ENCODE peak calls at places on chromosomes 2 and 18, in five cellular contexts. K is stimulated activated CD4-positive, alpha-beta T cell treated with anti-CD3 and anti-CD28 coated beads, Interleukin-12 subunit alpha, Interleukin-12 subunit beta, amount 100 ng/mL, for 4 hours; A is NCI-H69; M is naive thymus-derived CD8-positive, alpha-beta T cell; W is posterior vena cava. U is an unnamed sample.

GRCh38 chr2:8209494-8209893 is 472.4 kb upstream of the ID2 start:
- DNase-seq in A (no peak), M (no peak), W (no peak), K (no peak), U (no peak)

GRCh38 chr2:1751768-1752725 is 7.7 kb upstream of the PXDN start:
- DNase-seq in W (peak), M (no peak), K (no peak), A (no peak), U (no peak)

GRCh38 chr2:231373786-231374185 is 21.7 kb upstream of the B3GNT7 start:
- DNase-seq in W (no peak), M (no peak), A (no peak), K (no peak), U (no peak)

GRCh38 chr2:217743980-217744761 is 258.6 kb downstream of the TNS1 start:
- DNase-seq in M (no peak), W (no peak), K (no peak), A (no peak), U (no peak)

GRCh38 chr2:51335072-51336058 is 303.4 kb upstream of the NRXN1 start:
- DNase-seq in W (no peak), A (peak), K (no peak), M (no peak), U (no peak)

GRCh38 chr2:221817052-221817451 is 244.9 kb upstream of the EPHA4 start:
- DNase-seq in K (no peak), W (no peak), A (no peak), M (no peak), U (no peak)

GRCh38 chr2:10278029-10278762 is 24.5 kb upstream of the HPCAL1 start:
- DNase-seq in W (peak), K (no peak), A (no peak), M (no peak), U (no peak)

GRCh38 chr2:159853101-159853500 is 55.1 kb upstream of the CD302 start:
- DNase-seq in W (no peak), K (no peak), A (no peak), M (no peak), U (no peak)

GRCh38 chr2:126877041-126877440 is 21.6 kb upstream of the TEX51 start:
- DNase-seq in A (no peak), M (no peak), K (no peak), W (no peak), U (no peak)

GRCh38 chr2:176105078-176105726 is 1.9 kb upstream of the HOXD11 start:
- DNase-seq in W (peak), K (no peak), M (no peak), A (no peak), U (peak)

GRCh38 chr2:197873293-197873701 is 68.9 kb downstream of the PLCL1 start:
- DNase-seq in W (no peak), A (peak), K (no peak), M (no peak), U (no peak)

GRCh38 chr2:70796247-70796646 is 5.8 kb upstream of the FIGLA start:
- DNase-seq in A (no peak), K (no peak), W (no peak), M (no peak), U (no peak)

GRCh38 chr2:54726940-54727339 is 3.5 kb downstream of the EML6 start:
- DNase-seq in K (no peak), M (no peak), W (no peak), A (peak), U (no peak)

GRCh38 chr18:26546875-26547301 is 1.5 kb downstream of the KCTD1 start:
- DNase-seq in M (no peak), K (no peak), W (peak), A (no peak), U (no peak)

GRCh38 chr18:46688853-46689525 is 32.0 kb upstream of the LOXHD1 start:
- DNase-seq in A (no peak), W (no peak), M (no peak), K (no peak), U (no peak)

GRCh38 chr2:128642316-128642715 is 323.6 kb upstream of the HS6ST1 start:
- DNase-seq in K (no peak), W (peak), M (no peak), A (no peak), U (no peak)

GRCh38 chr2:95074663-95075439 is 46.8 kb downstream of the MRPS5 start:
- DNase-seq in A (no peak), K (peak), W (no peak), M (peak), U (no peak)